ENCODE peak calls at places on chromosome 17, in nine cellular contexts. P is fibroblast of lung, D is AG04450, N is nephron progenitor cell, K is IMR-90, A is GM06990, C is AG04449, W is astrocyte, H is uterus. S is an unnamed sample.

GRCh38 chr17:57530508-57530907 is 214.6 kb downstream of the CCDC182 start:
- DNase-seq in H (no peak), A (no peak), W (no peak), N (no peak), D (no peak), C (no peak), K (peak; percentile 24), P (no peak), S (no peak)

GRCh38 chr17:30520436-30520835 is 43.2 kb downstream of the GOSR1 start:
- DNase-seq in P (peak; percentile 74), D (peak; percentile 4), A (no peak), C (no peak), W (peak; percentile 57), H (no peak), K (peak; percentile 63), N (no peak), S (peak; percentile 47)

GRCh38 chr17:50465635-50466034 is 3.0 kb downstream of the CHAD start:
- DNase-seq in K (no peak), P (no peak), N (no peak), D (no peak), A (no peak), W (no peak), C (no peak), H (no peak), S (no peak)

GRCh38 chr17:37527249-37527851 is 37.7 kb downstream of the DUSP14 start:
- DNase-seq in P (peak; percentile 47), D (peak; percentile 26), A (no peak), K (peak; percentile 70), H (no peak), C (no peak), W (peak; percentile 32), N (no peak), S (no peak)

GRCh38 chr17:31672161-31672819 is 186.8 kb downstream of the COPRS start:
- DNase-seq in D (no peak), N (no peak), W (no peak), P (no peak), C (no peak), A (no peak), K (no peak), H (no peak), S (no peak)

GRCh38 chr17:49200423-49201083 is 9.8 kb downstream of the GNGT2 start:
- DNase-seq in P (no peak), D (no peak), W (no peak), N (no peak), A (no peak), H (no peak), C (no peak), K (no peak), S (no peak)

GRCh38 chr17:14776791-14777190 is 475.9 kb downstream of the HS3ST3B1 start:
- DNase-seq in H (no peak), N (no peak), K (peak; percentile 50), P (peak; percentile 8), A (no peak), W (no peak), D (no peak), C (no peak), S (no peak)

GRCh38 chr17:42097691-42098661 is at the start of gene ZNF385C:
- DNase-seq in C (no peak), D (no peak), W (no peak), K (no peak), A (no peak), P (no peak), H (no peak), N (peak; percentile 66), S (no peak)

GRCh38 chr17:67575325-67575724 is 142.4 kb upstream of the NOL11 start:
- DNase-seq in D (no peak), K (no peak), A (peak; percentile 62), H (no peak), P (no peak), N (peak; percentile 33), C (no peak), W (no peak), S (no peak)

GRCh38 chr17:33260638-33261037 is 32.5 kb downstream of the ASIC2 start:
- DNase-seq in H (no peak), C (no peak), D (no peak), P (no peak), W (no peak), K (no peak), N (no peak), A (no peak), S (no peak)

GRCh38 chr17:29760279-29760721 is 137.6 kb upstream of the CORO6 start:
- DNase-seq in W (peak; percentile 70), N (no peak), A (peak; percentile 54), P (peak; percentile 68), D (no peak), K (peak; percentile 39), C (no peak), H (no peak), S (no peak)

GRCh38 chr17:32929588-32929987 is 1.6 kb downstream of the TMEM98 start:
- DNase-seq in K (no peak), H (no peak), D (no peak), N (no peak), C (no peak), A (no peak), P (no peak), W (no peak), S (no peak)

GRCh38 chr17:76805319-76805718 is 62.9 kb upstream of the MGAT5B start:
- DNase-seq in D (no peak), N (no peak), C (no peak), H (no peak), P (peak; percentile 39), W (no peak), K (peak; percentile 34), A (no peak), S (peak; percentile 31)

GRCh38 chr17:7047566-7047965 is 3.7 kb upstream of the SLC16A11 start:
- DNase-seq in P (no peak), D (no peak), W (no peak), K (no peak), C (no peak), N (no peak), A (no peak), H (no peak), S (no peak)

GRCh38 chr17:15918661-15919259 is 26.2 kb upstream of the ADORA2B start:
- DNase-seq in K (no peak), H (no peak), N (no peak), P (no peak), A (no peak), D (no peak), C (no peak), W (no peak), S (no peak)

GRCh38 chr17:48429638-48430586 is at the start of gene SKAP1:
- DNase-seq in W (no peak), K (no peak), H (no peak), P (no peak), D (no peak), C (no peak), A (peak; percentile 83), N (peak; percentile 56), S (no peak)

DNA sequence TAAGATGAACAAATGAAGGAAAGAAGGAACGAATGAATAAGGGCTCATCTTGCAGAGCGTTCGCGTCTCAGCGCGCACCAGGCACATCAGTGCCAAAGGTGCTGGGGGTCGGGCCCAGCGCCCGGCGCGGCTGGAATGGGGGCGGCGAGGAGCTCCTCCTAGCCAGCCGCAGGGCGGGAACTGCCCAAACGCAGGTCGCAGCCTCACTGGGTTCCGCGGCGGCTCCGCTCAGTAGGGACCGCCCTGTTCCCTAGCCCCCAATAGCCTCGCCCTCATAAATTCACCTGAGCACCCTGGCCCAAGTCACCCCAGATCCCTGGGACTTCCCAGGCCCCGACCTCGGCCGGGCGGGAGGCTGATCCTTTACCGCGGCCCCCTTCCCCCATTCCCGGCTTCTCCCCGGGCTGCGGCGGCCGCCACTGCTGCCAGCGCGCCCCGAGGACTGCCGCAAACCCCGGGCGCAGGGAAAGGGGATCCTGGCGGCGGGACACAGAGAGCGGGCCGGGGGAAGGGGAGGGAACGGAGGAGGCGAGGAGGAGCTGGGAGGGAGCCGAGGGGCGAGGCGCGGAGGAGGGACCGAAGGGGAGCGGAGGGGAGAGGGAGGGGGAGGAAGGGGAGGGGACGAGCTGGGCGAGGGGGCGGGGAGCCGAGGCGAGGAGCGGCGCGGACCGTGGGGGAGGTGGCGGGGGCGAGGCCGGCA is 377 bp upstream of the CRHR1 start:
- DNase-seq in K (no peak), C (no peak), N (peak; percentile 74), P (no peak), A (no peak), D (no peak), W (no peak), H (peak; percentile 76), S (no peak)
- TF ChIP-seq CTCF in K (no peak), C (no peak), N (no peak), P (no peak), A (no peak), D (no peak), W (no peak), H (no peak), S (no peak)

DNA sequence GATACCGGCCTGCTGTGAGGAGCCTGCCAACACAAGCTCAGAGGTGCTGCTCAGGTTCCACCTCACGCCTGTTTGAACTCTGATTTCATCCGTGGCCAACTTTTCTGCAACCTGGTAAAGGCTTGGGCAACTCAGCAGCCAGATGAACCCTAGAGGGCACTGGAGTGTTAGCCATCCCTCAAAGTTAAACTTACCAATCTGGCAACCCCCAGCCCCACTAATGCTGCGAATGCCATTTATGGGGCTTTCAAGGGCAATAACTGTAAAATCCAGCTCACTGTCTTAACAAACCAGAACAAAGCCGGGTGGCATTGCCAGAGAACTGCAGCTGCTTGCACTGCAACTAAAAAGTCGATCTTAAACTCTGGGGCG is 105.5 kb downstream of the AXIN2 start:
- DNase-seq in W (no peak), A (no peak), N (peak; percentile 21), D (no peak), H (no peak), P (no peak), K (peak; percentile 1), C (no peak), S (no peak)
- TF ChIP-seq CTCF in W (peak; percentile 26), A (peak; percentile 25), N (peak; percentile 20), D (peak; percentile 57), H (peak; percentile 29), P (peak; percentile 57), K (peak; percentile 44), C (peak; percentile 54), S (peak; percentile 47)

GRCh38 chr17:43365356-43365755 is 33.4 kb upstream of the ARL4D start:
- DNase-seq in K (no peak), W (no peak), C (no peak), H (no peak), P (no peak), A (no peak), N (no peak), D (no peak), S (no peak)
- TF ChIP-seq CTCF in K (no peak), W (peak; percentile 21), C (no peak), H (no peak), P (no peak), A (peak; percentile 22), N (peak; percentile 18), D (peak; percentile 28), S (peak; percentile 26)

DNA sequence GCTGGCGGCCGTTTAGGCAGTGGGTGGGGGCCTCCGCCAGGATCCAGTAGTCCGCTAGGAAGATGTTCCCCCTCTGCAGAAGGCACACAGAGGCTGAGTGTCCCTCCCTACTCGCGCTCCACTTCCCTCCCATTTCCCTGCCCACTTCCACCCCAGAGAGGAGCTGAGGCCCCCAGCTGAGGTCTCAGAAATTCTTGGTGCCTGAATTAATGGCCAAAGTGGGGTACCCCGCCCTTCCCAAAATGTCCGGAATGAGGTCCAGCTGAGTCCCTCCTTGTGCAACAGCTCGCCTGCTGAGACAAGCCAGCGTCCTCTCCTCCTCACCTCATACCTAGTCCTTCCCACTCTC is 7.9 kb downstream of the ALOXE3 start:
- DNase-seq in H (no peak), W (no peak), P (no peak), C (no peak), A (no peak), K (no peak), D (no peak), N (no peak), S (no peak)
- TF ChIP-seq CTCF in H (no peak), W (no peak), P (no peak), C (no peak), A (no peak), K (no peak), D (no peak), N (no peak), S (no peak)